ENCODE peak calls at places on chromosomes 7 and 10, in seven cellular contexts. D is activated T-cell treated with anti-CD3 and anti-CD28 coated beads for 4 hours, O is NCI-H748 treated with DMSO at 0.1 percent for 48 hours, P is gastrocnemius medialis, Y is substantia nigra, A is psoas muscle, J is SK-N-DZ. S is an unnamed sample.

GRCh38 chr10:132124201-132124920 is 58.6 kb downstream of the JAKMIP3 start:
- DNase-seq in D (no peak), O (no peak), P (no peak), Y (no peak), A (peak), J (no peak), S (no peak)

GRCh38 chr7:19118896-19119301 is 1.5 kb upstream of the TWIST1 start:
- DNase-seq in D (no peak), O (no peak), P (no peak), Y (no peak), A (no peak), J (no peak), S (no peak)

GRCh38 chr10:102426803-102427287 is 5.5 kb downstream of the CUEDC2 start:
- DNase-seq in D (no peak), O (no peak), P (no peak), Y (no peak), A (no peak), J (no peak), S (no peak)

GRCh38 chr7:121323934-121324333 is 4.9 kb upstream of the WNT16 start:
- DNase-seq in D (no peak), O (no peak), P (no peak), Y (no peak), A (no peak), J (no peak), S (no peak)

GRCh38 chr7:77444123-77444522 is 28.0 kb upstream of the GSAP start:
- DNase-seq in D (no peak), O (no peak), P (no peak), Y (no peak), A (no peak), J (no peak), S (no peak)

GRCh38 chr7:156120552-156120951 is 308.3 kb upstream of the SHH start:
- DNase-seq in D (no peak), O (no peak), P (no peak), Y (no peak), A (no peak), J (no peak), S (no peak)

GRCh38 chr10:13382759-13383753 is 35.0 kb upstream of the SEPHS1 start:
- DNase-seq in D (no peak), O (peak), P (no peak), Y (no peak), A (no peak), J (no peak), S (no peak)

GRCh38 chr7:81583882-81584533 is 185.8 kb downstream of the HGF start:
- DNase-seq in D (no peak), O (no peak), P (no peak), Y (no peak), A (no peak), J (no peak), S (no peak)